ENCODE peak calls at places on chromosomes 12 and 14, in five cellular contexts. U is NCI-H1092; P is ureter; Q is RCC 7860; B is activated CD4-positive, alpha-beta memory T cell treated with anti-CD3 and anti-CD28 coated beads for 36 hours. W is an unnamed sample.
A peak's percentile ranks its signal among the peaks of the same experiment; 100 is the strongest.

GRCh38 chr14:64772394-64772950 is 68.2 kb downstream of the PLEKHG3 start:
- DNase-seq in P (no peak), Q (no peak), U (no peak), B (no peak), W (no peak)

GRCh38 chr12:45329238-45329637 is 113.3 kb downstream of the ANO6 start:
- DNase-seq in Q (no peak), P (no peak), B (no peak), U (no peak), W (peak; percentile 82)

GRCh38 chr14:52852810-52853521 is 61.6 kb upstream of the GNPNAT1 start:
- DNase-seq in U (no peak), Q (no peak), P (no peak), B (no peak), W (no peak)

GRCh38 chr12:124273630-124274029 is 21.3 kb upstream of the RFLNA start:
- DNase-seq in U (peak; percentile 4), P (no peak), Q (peak; percentile 78), B (peak; percentile 62), W (no peak)

GRCh38 chr12:108856428-108857157 is 790 bp downstream of the SSH1 start:
- DNase-seq in Q (peak; percentile 65), U (no peak), B (peak; percentile 82), P (peak; percentile 83), W (peak; percentile 84)

GRCh38 chr12:131540138-131540623 is 170.7 kb upstream of the SFSWAP start:
- DNase-seq in P (no peak), B (no peak), Q (no peak), U (no peak), W (no peak)

GRCh38 chr14:90140298-90140955 is 78.6 kb downstream of the KCNK13 start:
- DNase-seq in B (no peak), Q (no peak), U (no peak), P (no peak), W (no peak)

GRCh38 chr12:54311091-54311490 is 10.3 kb upstream of the NFE2 start:
- DNase-seq in B (no peak), P (no peak), Q (no peak), U (no peak), W (no peak)

GRCh38 chr14:32397871-32398640 is 69.0 kb downstream of the AKAP6 start:
- DNase-seq in P (no peak), U (no peak), B (no peak), Q (peak; percentile 8), W (no peak)

GRCh38 chr12:69508581-69508980 is 38.4 kb downstream of the FRS2 start:
- DNase-seq in U (no peak), B (no peak), P (no peak), Q (no peak), W (no peak)

W was measured in left lobe of liver.